ENCODE peak calls at places on chromosomes 13 and 19, in five cellular contexts. One of them, this sample, is unnamed. For H3K4me1, the result is how much of the 10 kb centered on the place peaks cover.

GRCh38 chr13:105543742-105544141 is 991.7 kb downstream of the EFNB2 start:
- DNase-seq in mammary epithelial cell: peak
- DNase-seq in left ventricle myocardium inferior: no peak
- DNase-seq in psoas muscle: no peak
- DNase-seq in cardiac muscle cell: no peak
- DNase-seq in this sample: no peak

GRCh38 chr13:32246468-32246867 is 68.7 kb downstream of the ZAR1L start:
- DNase-seq in mammary epithelial cell: peak
- DNase-seq in left ventricle myocardium inferior: peak
- DNase-seq in psoas muscle: peak
- DNase-seq in cardiac muscle cell: peak
- DNase-seq in this sample: no peak

GRCh38 chr13:99501952-99502310 is 659 bp downstream of the TM9SF2 start:
- DNase-seq in mammary epithelial cell: peak
- DNase-seq in left ventricle myocardium inferior: no peak
- DNase-seq in psoas muscle: peak
- DNase-seq in cardiac muscle cell: peak
- DNase-seq in this sample: peak

GRCh38 chr13:60583196-60583908 is 186.3 kb downstream of the TDRD3 start:
- DNase-seq in mammary epithelial cell: no peak
- DNase-seq in left ventricle myocardium inferior: no peak
- DNase-seq in psoas muscle: no peak
- DNase-seq in cardiac muscle cell: peak
- DNase-seq in this sample: no peak

GRCh38 chr13:53015044-53015443 is 13.6 kb upstream of the OLFM4 start:
- DNase-seq in mammary epithelial cell: no peak
- DNase-seq in left ventricle myocardium inferior: no peak
- DNase-seq in psoas muscle: no peak
- DNase-seq in cardiac muscle cell: no peak
- DNase-seq in this sample: no peak

GRCh38 chr13:110425444-110425780 is 118.3 kb downstream of the COL4A2 start:
- DNase-seq in mammary epithelial cell: no peak
- DNase-seq in left ventricle myocardium inferior: no peak
- DNase-seq in psoas muscle: no peak
- DNase-seq in cardiac muscle cell: no peak
- DNase-seq in this sample: no peak

GRCh38 chr19:6233051-6233826 is 46.5 kb downstream of the MLLT1 start:
- DNase-seq in mammary epithelial cell: no peak
- DNase-seq in left ventricle myocardium inferior: peak
- DNase-seq in psoas muscle: peak
- DNase-seq in cardiac muscle cell: peak
- DNase-seq in this sample: no peak

GRCh38 chr19:47446534-47447469 is 24.9 kb downstream of the SLC8A2 start:
- DNase-seq in mammary epithelial cell: peak
- DNase-seq in left ventricle myocardium inferior: no peak
- DNase-seq in psoas muscle: no peak
- DNase-seq in cardiac muscle cell: peak
- DNase-seq in this sample: peak

GRCh38 chr13:102569488-102569887 is 27.3 kb upstream of the TPP2 start:
- DNase-seq in mammary epithelial cell: no peak
- DNase-seq in left ventricle myocardium inferior: no peak
- DNase-seq in psoas muscle: no peak
- DNase-seq in cardiac muscle cell: peak
- DNase-seq in this sample: no peak

GRCh38 chr13:73195091-73195490 is 136.3 kb downstream of the KLF5 start:
- DNase-seq in mammary epithelial cell: peak
- DNase-seq in left ventricle myocardium inferior: no peak
- DNase-seq in psoas muscle: no peak
- DNase-seq in cardiac muscle cell: no peak
- DNase-seq in this sample: no peak

GRCh38 chr13:50006426-50007135 is 8.7 kb upstream of the KCNRG start:
- DNase-seq in mammary epithelial cell: no peak
- DNase-seq in left ventricle myocardium inferior: no peak
- DNase-seq in psoas muscle: no peak
- DNase-seq in cardiac muscle cell: peak
- DNase-seq in this sample: peak

GRCh38 chr13:38530492-38530891 is 156.4 kb upstream of the FREM2 start:
- DNase-seq in mammary epithelial cell: peak
- DNase-seq in left ventricle myocardium inferior: no peak
- DNase-seq in psoas muscle: no peak
- DNase-seq in cardiac muscle cell: peak
- DNase-seq in this sample: no peak

GRCh38 chr19:47228168-47228936 is 2.6 kb downstream of the BBC3 start:
- DNase-seq in mammary epithelial cell: peak
- DNase-seq in left ventricle myocardium inferior: peak
- DNase-seq in psoas muscle: peak
- DNase-seq in cardiac muscle cell: no peak
- DNase-seq in this sample: peak

GRCh38 chr13:68190826-68191225 is 960.7 kb upstream of the PCDH9 start:
- DNase-seq in mammary epithelial cell: peak
- DNase-seq in left ventricle myocardium inferior: no peak
- DNase-seq in psoas muscle: no peak
- DNase-seq in cardiac muscle cell: no peak
- DNase-seq in this sample: no peak

GRCh38 chr13:30792257-30793000 is 57.1 kb downstream of the ALOX5AP start:
- DNase-seq in mammary epithelial cell: peak
- DNase-seq in left ventricle myocardium inferior: peak
- DNase-seq in psoas muscle: peak
- DNase-seq in cardiac muscle cell: peak
- DNase-seq in this sample: peak

GRCh38 chr19:49570997-49571676 is 9.2 kb downstream of the NOSIP start:
- DNase-seq in mammary epithelial cell: no peak
- DNase-seq in left ventricle myocardium inferior: no peak
- DNase-seq in psoas muscle: no peak
- DNase-seq in cardiac muscle cell: no peak
- DNase-seq in this sample: peak

GRCh38 chr13:36341718-36342117 is 4.5 kb downstream of the SPART start:
- DNase-seq in mammary epithelial cell: peak
- DNase-seq in left ventricle myocardium inferior: no peak
- DNase-seq in psoas muscle: no peak
- DNase-seq in cardiac muscle cell: peak
- DNase-seq in this sample: no peak

GRCh38 chr13:46478641-46479040 is 74.3 kb upstream of the LRCH1 start:
- DNase-seq in mammary epithelial cell: no peak
- DNase-seq in left ventricle myocardium inferior: no peak
- DNase-seq in psoas muscle: no peak
- DNase-seq in cardiac muscle cell: no peak
- DNase-seq in this sample: no peak

GRCh38 chr13:39538826-39539555 is 64.0 kb downstream of the LHFPL6 start:
- DNase-seq in mammary epithelial cell: no peak
- DNase-seq in left ventricle myocardium inferior: no peak
- DNase-seq in psoas muscle: no peak
- DNase-seq in cardiac muscle cell: no peak
- DNase-seq in this sample: no peak

GRCh38 chr13:105462981-105463380 is 1072.5 kb downstream of the EFNB2 start:
- DNase-seq in mammary epithelial cell: no peak
- DNase-seq in left ventricle myocardium inferior: no peak
- DNase-seq in psoas muscle: no peak
- DNase-seq in cardiac muscle cell: peak
- DNase-seq in this sample: no peak

GRCh38 chr13:25971499-25972145 is 80.2 kb downstream of the SHISA2 start:
- DNase-seq in mammary epithelial cell: no peak
- DNase-seq in left ventricle myocardium inferior: no peak
- DNase-seq in psoas muscle: no peak
- DNase-seq in cardiac muscle cell: no peak
- DNase-seq in this sample: no peak

GRCh38 chr13:46855166-46855565 is 41.7 kb downstream of the HTR2A start:
- DNase-seq in mammary epithelial cell: no peak
- DNase-seq in left ventricle myocardium inferior: no peak
- DNase-seq in psoas muscle: no peak
- DNase-seq in cardiac muscle cell: no peak
- DNase-seq in this sample: no peak

GRCh38 chr13:41859555-41859954 is 101.4 kb downstream of the VWA8 start:
- DNase-seq in mammary epithelial cell: no peak
- DNase-seq in left ventricle myocardium inferior: no peak
- DNase-seq in psoas muscle: no peak
- DNase-seq in cardiac muscle cell: no peak
- DNase-seq in this sample: no peak

GRCh38 chr19:15426485-15427349 is 7.9 kb upstream of the AKAP8L start:
- DNase-seq in mammary epithelial cell: no peak
- DNase-seq in left ventricle myocardium inferior: no peak
- DNase-seq in psoas muscle: no peak
- DNase-seq in cardiac muscle cell: no peak
- DNase-seq in this sample: no peak
- H3K4me1 ChIP-seq in mammary epithelial cell: under half
- H3K4me1 ChIP-seq in left ventricle myocardium inferior: half or more
- H3K4me1 ChIP-seq in psoas muscle: under half
- H3K4me1 ChIP-seq in cardiac muscle cell: under half
- H3K4me1 ChIP-seq in this sample: under half

GRCh38 chr19:29858000-29858596 is 46.3 kb downstream of the CCNE1 start:
- DNase-seq in mammary epithelial cell: no peak
- DNase-seq in left ventricle myocardium inferior: no peak
- DNase-seq in psoas muscle: no peak
- DNase-seq in cardiac muscle cell: no peak
- DNase-seq in this sample: no peak
- TF ChIP-seq CTCF in mammary epithelial cell: peak
- TF ChIP-seq CTCF in left ventricle myocardium inferior: peak
- TF ChIP-seq CTCF in psoas muscle: peak
- TF ChIP-seq CTCF in cardiac muscle cell: peak
- TF ChIP-seq CTCF in this sample: peak

DNA sequence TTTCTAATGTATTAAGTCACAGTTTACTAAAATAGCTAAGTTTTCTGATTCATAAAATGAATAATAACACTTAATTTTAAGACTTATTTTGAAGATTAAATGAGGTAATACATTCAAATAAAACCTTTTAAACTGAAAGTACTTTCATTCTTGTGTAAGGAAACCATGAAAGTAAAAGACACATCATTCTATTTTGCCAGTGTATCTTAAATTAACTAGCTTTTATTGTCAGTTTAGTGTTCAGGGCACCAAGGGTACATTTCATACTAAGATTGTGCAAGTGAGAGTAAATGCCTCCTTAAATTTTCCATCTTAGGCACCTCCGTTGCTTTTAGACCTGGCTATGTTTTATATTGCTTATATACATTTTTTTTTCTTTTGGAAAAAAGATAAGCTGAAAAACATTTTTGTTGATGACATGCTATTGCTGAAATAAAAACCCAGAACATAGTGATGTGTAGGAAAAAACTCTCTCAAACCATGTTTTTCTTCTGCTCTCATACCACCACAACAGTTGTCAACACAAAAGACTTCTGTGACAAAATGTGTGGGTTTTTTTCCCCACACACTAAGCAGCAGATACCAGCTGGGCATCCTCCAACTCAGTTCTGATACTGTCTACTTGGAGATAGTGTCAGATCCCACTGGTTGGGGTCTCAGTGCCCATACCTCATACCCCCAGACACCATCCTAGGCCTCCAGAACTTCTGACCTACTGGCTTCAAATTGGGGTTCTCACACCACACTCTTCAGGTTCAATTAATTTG is 30.7 kb upstream of the LPAR6 start:
- DNase-seq in mammary epithelial cell: no peak
- DNase-seq in left ventricle myocardium inferior: no peak
- DNase-seq in psoas muscle: no peak
- DNase-seq in cardiac muscle cell: peak
- DNase-seq in this sample: no peak
- H3K4me3 ChIP-seq in mammary epithelial cell: no peak
- H3K4me3 ChIP-seq in left ventricle myocardium inferior: no peak
- H3K4me3 ChIP-seq in psoas muscle: no peak
- H3K4me3 ChIP-seq in cardiac muscle cell: no peak
- H3K4me3 ChIP-seq in this sample: no peak

GRCh38 chr19:3401004-3401768 is 34.8 kb downstream of the NFIC start:
- DNase-seq in mammary epithelial cell: no peak
- DNase-seq in left ventricle myocardium inferior: no peak
- DNase-seq in psoas muscle: no peak
- DNase-seq in cardiac muscle cell: no peak
- DNase-seq in this sample: no peak
- H3K4me1 ChIP-seq in mammary epithelial cell: under half
- H3K4me1 ChIP-seq in left ventricle myocardium inferior: half or more
- H3K4me1 ChIP-seq in psoas muscle: half or more
- H3K4me1 ChIP-seq in cardiac muscle cell: under half
- H3K4me1 ChIP-seq in this sample: under half

DNA sequence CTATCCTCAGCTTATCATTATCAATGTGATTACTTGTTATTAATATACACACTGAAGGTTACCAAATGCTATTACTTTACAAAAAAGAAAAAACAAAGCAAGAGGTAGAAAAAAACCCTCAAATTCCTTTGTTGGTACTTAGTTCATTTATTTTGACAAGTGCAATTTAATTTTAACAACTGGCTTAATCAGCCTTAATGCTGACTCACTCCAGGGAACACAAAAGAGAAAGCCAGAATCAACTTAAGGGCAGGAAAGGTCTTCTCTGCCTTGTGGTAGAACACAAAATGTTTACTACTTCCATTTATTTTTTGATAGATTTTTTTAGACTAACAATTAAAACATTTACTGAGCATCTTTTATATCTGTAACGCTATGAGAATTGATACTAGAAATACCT is 417.1 kb downstream of the PCDH17 start:
- DNase-seq in mammary epithelial cell: no peak
- DNase-seq in left ventricle myocardium inferior: no peak
- DNase-seq in psoas muscle: no peak
- DNase-seq in cardiac muscle cell: no peak
- DNase-seq in this sample: no peak
- TF ChIP-seq CTCF in mammary epithelial cell: no peak
- TF ChIP-seq CTCF in left ventricle myocardium inferior: no peak
- TF ChIP-seq CTCF in psoas muscle: no peak
- TF ChIP-seq CTCF in cardiac muscle cell: no peak
- TF ChIP-seq CTCF in this sample: no peak

GRCh38 chr13:113838711-113839201 is 25.1 kb downstream of the GAS6 start:
- DNase-seq in mammary epithelial cell: no peak
- DNase-seq in left ventricle myocardium inferior: peak
- DNase-seq in psoas muscle: peak
- DNase-seq in cardiac muscle cell: no peak
- DNase-seq in this sample: no peak
- H3K4me3 ChIP-seq in mammary epithelial cell: peak
- H3K4me3 ChIP-seq in left ventricle myocardium inferior: peak
- H3K4me3 ChIP-seq in psoas muscle: peak
- H3K4me3 ChIP-seq in cardiac muscle cell: no peak
- H3K4me3 ChIP-seq in this sample: no peak

DNA sequence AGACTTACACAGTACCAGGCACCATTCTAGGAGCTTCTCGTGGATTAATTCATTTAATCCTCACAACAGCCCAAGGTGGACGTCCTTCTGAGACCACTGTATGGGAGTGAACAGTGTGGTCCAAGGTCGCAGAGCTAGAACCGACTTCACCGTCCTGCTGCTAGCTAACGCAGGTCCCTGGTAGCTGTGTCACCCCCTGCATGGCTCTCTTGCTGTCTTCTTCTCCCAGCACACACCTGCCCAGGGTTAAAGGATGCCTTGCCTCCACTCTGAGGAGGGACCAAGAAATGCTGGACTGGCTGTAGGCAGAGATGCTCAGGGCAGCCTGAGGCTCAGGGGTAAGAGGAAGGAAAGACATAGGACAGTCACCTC is 3.0 kb downstream of the AKT2 start:
- DNase-seq in mammary epithelial cell: no peak
- DNase-seq in left ventricle myocardium inferior: no peak
- DNase-seq in psoas muscle: no peak
- DNase-seq in cardiac muscle cell: no peak
- DNase-seq in this sample: no peak
- H3K4me1 ChIP-seq in mammary epithelial cell: under half
- H3K4me1 ChIP-seq in left ventricle myocardium inferior: half or more
- H3K4me1 ChIP-seq in psoas muscle: half or more
- H3K4me1 ChIP-seq in cardiac muscle cell: under half
- H3K4me1 ChIP-seq in this sample: under half

This sample was measured in mucosa of descending colon.